ENCODE peak calls at places on chromosomes 6 and 20, in five cellular contexts. One of them, this sample, is unnamed.

GRCh38 chr6:99993533-99994251 is at the start of gene MCHR2:
- DNase-seq in tibial nerve: no peak
- DNase-seq in thoracic aorta: no peak
- DNase-seq in breast epithelium: no peak
- DNase-seq in prostate gland: no peak
- DNase-seq in this sample: peak; percentile 74

GRCh38 chr6:54085526-54085925 is 25.7 kb upstream of the MLIP start:
- DNase-seq in breast epithelium: no peak
- DNase-seq in prostate gland: no peak
- DNase-seq in thoracic aorta: no peak
- DNase-seq in tibial nerve: no peak
- DNase-seq in this sample: no peak

GRCh38 chr6:56628105-56628504 is 14.6 kb downstream of the DST start:
- DNase-seq in prostate gland: no peak
- DNase-seq in thoracic aorta: no peak
- DNase-seq in breast epithelium: no peak
- DNase-seq in tibial nerve: no peak
- DNase-seq in this sample: no peak

GRCh38 chr20:9912858-9913434 is 74.1 kb upstream of the PAK5 start:
- DNase-seq in tibial nerve: peak; percentile 16
- DNase-seq in prostate gland: peak; percentile 35
- DNase-seq in breast epithelium: peak; percentile 25
- DNase-seq in thoracic aorta: no peak
- DNase-seq in this sample: no peak

GRCh38 chr20:45911486-45912343 is at the start of gene PLTP:
- DNase-seq in breast epithelium: peak; percentile 42
- DNase-seq in prostate gland: peak; percentile 29
- DNase-seq in tibial nerve: peak; percentile 58
- DNase-seq in thoracic aorta: no peak
- DNase-seq in this sample: peak; percentile 82

GRCh38 chr6:4128748-4129147 is 6.6 kb downstream of the ECI2 start:
- DNase-seq in prostate gland: no peak
- DNase-seq in tibial nerve: no peak
- DNase-seq in thoracic aorta: no peak
- DNase-seq in breast epithelium: no peak
- DNase-seq in this sample: no peak

GRCh38 chr6:100163035-100163434 is 169.0 kb upstream of the MCHR2 start:
- DNase-seq in breast epithelium: no peak
- DNase-seq in prostate gland: no peak
- DNase-seq in tibial nerve: no peak
- DNase-seq in thoracic aorta: no peak
- DNase-seq in this sample: no peak

GRCh38 chr6:17490724-17491123 is 97.3 kb downstream of the CAP2 start:
- DNase-seq in tibial nerve: no peak
- DNase-seq in prostate gland: no peak
- DNase-seq in thoracic aorta: no peak
- DNase-seq in breast epithelium: no peak
- DNase-seq in this sample: no peak

GRCh38 chr6:90362273-90362672 is 65.6 kb upstream of the BACH2 start:
- DNase-seq in breast epithelium: no peak
- DNase-seq in tibial nerve: no peak
- DNase-seq in prostate gland: no peak
- DNase-seq in thoracic aorta: no peak
- DNase-seq in this sample: no peak

GRCh38 chr20:23021941-23022340 is 13.2 kb upstream of the SSTR4 start:
- DNase-seq in tibial nerve: no peak
- DNase-seq in breast epithelium: no peak
- DNase-seq in prostate gland: no peak
- DNase-seq in thoracic aorta: no peak
- DNase-seq in this sample: no peak

GRCh38 chr6:99393366-99393697 is 663 bp downstream of the COQ3 start:
- DNase-seq in breast epithelium: no peak
- DNase-seq in tibial nerve: no peak
- DNase-seq in thoracic aorta: no peak
- DNase-seq in prostate gland: no peak
- DNase-seq in this sample: no peak

GRCh38 chr6:108565893-108566292 is 5.2 kb downstream of the FOXO3 start:
- DNase-seq in tibial nerve: no peak
- DNase-seq in thoracic aorta: no peak
- DNase-seq in prostate gland: no peak
- DNase-seq in breast epithelium: peak; percentile 61
- DNase-seq in this sample: no peak
- H3K4me1 ChIP-seq in tibial nerve: peaks cover 77% of the 10 kb centered on the region
- H3K4me1 ChIP-seq in thoracic aorta: peaks cover 33% of the 10 kb centered on the region
- H3K4me1 ChIP-seq in prostate gland: no peaks in the 10 kb centered on the region
- H3K4me1 ChIP-seq in breast epithelium: peaks cover 29% of the 10 kb centered on the region
- H3K4me1 ChIP-seq in this sample: peaks cover 32% of the 10 kb centered on the region

DNA sequence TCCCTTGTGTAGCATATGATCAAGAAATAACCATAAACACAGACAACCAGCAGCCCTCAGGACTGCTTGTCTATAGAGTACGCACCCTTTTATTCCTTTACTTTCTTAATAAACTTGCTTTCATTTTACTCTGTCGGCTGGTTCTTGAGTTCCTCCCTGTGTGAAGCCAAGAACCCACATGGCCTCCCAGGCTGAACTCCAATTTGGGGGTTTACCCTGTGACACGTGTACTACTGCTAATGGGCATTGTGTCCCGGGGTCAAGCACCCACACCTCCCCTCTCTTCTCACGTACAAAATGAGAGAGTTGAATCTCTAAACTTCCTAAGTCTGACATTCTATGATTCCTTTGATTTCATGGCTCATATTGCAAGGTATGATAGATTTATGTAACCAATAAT is 9.9 kb downstream of the LAMA4 start:
- DNase-seq in prostate gland: no peak
- DNase-seq in breast epithelium: no peak
- DNase-seq in thoracic aorta: no peak
- DNase-seq in tibial nerve: no peak
- DNase-seq in this sample: no peak
- H3K4me1 ChIP-seq in prostate gland: no peaks in the 10 kb centered on the region
- H3K4me1 ChIP-seq in breast epithelium: no peaks in the 10 kb centered on the region
- H3K4me1 ChIP-seq in thoracic aorta: peaks cover 17% of the 10 kb centered on the region
- H3K4me1 ChIP-seq in tibial nerve: peaks cover 93% of the 10 kb centered on the region
- H3K4me1 ChIP-seq in this sample: no peaks in the 10 kb centered on the region

GRCh38 chr20:1666802-1667201 is 9.2 kb upstream of the SIRPG start:
- DNase-seq in prostate gland: no peak
- DNase-seq in thoracic aorta: no peak
- DNase-seq in tibial nerve: no peak
- DNase-seq in breast epithelium: no peak
- DNase-seq in this sample: no peak

GRCh38 chr20:1667510-1668085 is 10.0 kb upstream of the SIRPG start:
- DNase-seq in tibial nerve: no peak
- DNase-seq in thoracic aorta: no peak
- DNase-seq in breast epithelium: no peak
- DNase-seq in prostate gland: no peak
- DNase-seq in this sample: no peak

GRCh38 chr20:1672728-1673127 is 15.1 kb upstream of the SIRPG start:
- DNase-seq in tibial nerve: no peak
- DNase-seq in thoracic aorta: no peak
- DNase-seq in prostate gland: no peak
- DNase-seq in breast epithelium: no peak
- DNase-seq in this sample: no peak

GRCh38 chr20:1671891-1672669 is 14.5 kb upstream of the SIRPG start:
- DNase-seq in tibial nerve: no peak
- DNase-seq in breast epithelium: no peak
- DNase-seq in thoracic aorta: no peak
- DNase-seq in prostate gland: no peak
- DNase-seq in this sample: no peak

DNA sequence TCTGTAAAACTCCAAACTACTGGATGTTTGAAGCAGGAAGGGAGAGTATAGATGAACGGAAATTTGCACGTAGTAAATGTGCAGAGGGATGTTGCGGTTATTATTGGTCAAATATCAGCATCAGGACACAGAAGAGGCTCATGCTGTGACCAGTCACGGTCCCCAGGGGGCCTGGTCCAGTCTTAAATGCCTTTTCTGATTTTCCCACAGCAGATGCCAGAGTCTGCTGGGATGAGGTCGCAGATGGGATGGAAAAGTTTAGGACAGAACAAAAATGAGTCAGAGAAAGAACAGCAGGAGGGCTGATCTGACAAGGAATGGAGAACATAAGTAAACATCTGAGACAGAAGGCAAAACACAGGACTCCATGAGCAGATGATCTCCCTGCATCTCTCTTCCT is 11.7 kb upstream of the SIRPG start:
- DNase-seq in tibial nerve: no peak
- DNase-seq in prostate gland: no peak
- DNase-seq in breast epithelium: no peak
- DNase-seq in thoracic aorta: no peak
- DNase-seq in this sample: no peak
- H3K4me1 ChIP-seq in tibial nerve: no peaks in the 10 kb centered on the region
- H3K4me1 ChIP-seq in prostate gland: no peaks in the 10 kb centered on the region
- H3K4me1 ChIP-seq in breast epithelium: no peaks in the 10 kb centered on the region
- H3K4me1 ChIP-seq in thoracic aorta: no peaks in the 10 kb centered on the region
- H3K4me1 ChIP-seq in this sample: peaks cover 9% of the 10 kb centered on the region

DNA sequence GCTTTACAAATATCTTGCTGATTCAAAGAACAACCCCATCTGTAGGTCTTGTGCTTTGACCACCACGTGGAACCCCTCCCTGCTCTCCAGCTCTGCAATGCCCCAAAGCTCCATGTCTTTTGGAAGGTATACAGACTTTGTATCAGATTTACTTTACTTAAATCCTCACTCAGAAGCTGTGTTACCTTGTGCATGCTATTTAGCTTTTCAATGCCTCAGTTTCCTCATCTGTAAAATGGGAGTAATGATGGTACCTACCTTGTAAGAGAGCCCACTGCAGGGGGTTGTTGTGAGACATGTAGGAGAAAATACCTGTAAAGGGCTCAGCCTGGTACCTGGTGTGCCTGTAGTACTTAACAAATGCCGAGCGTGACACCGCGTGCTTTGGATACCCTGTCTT is 200.2 kb upstream of the CHD6 start:
- DNase-seq in tibial nerve: no peak
- DNase-seq in breast epithelium: no peak
- DNase-seq in thoracic aorta: no peak
- DNase-seq in prostate gland: no peak
- DNase-seq in this sample: no peak
- H3K4me1 ChIP-seq in tibial nerve: no peaks in the 10 kb centered on the region
- H3K4me1 ChIP-seq in breast epithelium: no peaks in the 10 kb centered on the region
- H3K4me1 ChIP-seq in thoracic aorta: no peaks in the 10 kb centered on the region
- H3K4me1 ChIP-seq in prostate gland: no peaks in the 10 kb centered on the region
- H3K4me1 ChIP-seq in this sample: no peaks in the 10 kb centered on the region

GRCh38 chr20:58393299-58393698 is 4.3 kb downstream of the VAPB start:
- DNase-seq in prostate gland: no peak
- DNase-seq in tibial nerve: no peak
- DNase-seq in breast epithelium: no peak
- DNase-seq in thoracic aorta: no peak
- DNase-seq in this sample: no peak

GRCh38 chr20:58389968-58390658 is 1.1 kb downstream of the VAPB start:
- DNase-seq in breast epithelium: no peak
- DNase-seq in thoracic aorta: no peak
- DNase-seq in prostate gland: no peak
- DNase-seq in tibial nerve: no peak
- DNase-seq in this sample: no peak

GRCh38 chr20:58390659-58391035 is 1.6 kb downstream of the VAPB start:
- DNase-seq in prostate gland: no peak
- DNase-seq in breast epithelium: no peak
- DNase-seq in thoracic aorta: no peak
- DNase-seq in tibial nerve: no peak
- DNase-seq in this sample: no peak

GRCh38 chr20:58389324-58389967 is 417 bp downstream of the VAPB start:
- DNase-seq in breast epithelium: no peak
- DNase-seq in tibial nerve: no peak
- DNase-seq in prostate gland: no peak
- DNase-seq in thoracic aorta: no peak
- DNase-seq in this sample: peak; percentile 39

DNA sequence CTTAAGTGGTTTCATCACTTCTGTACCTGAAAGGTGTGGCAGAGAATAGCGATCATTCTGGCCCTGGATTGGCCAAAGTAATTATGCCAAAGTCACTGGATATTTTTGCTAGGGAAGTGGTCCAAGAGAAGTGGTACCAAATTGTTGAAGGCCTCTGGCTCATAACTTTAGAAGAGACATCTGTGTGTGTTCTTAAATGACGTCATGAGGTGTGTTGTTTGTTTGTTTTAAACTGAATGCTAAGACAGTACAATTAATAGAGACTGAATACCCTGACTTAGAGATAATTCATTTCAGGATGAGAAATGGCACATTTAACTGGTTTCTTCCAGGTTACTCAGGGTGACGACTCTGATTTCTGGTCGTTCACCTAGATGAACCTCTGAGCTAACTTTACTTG is 3.3 kb downstream of the VAPB start:
- DNase-seq in prostate gland: no peak
- DNase-seq in breast epithelium: no peak
- DNase-seq in thoracic aorta: no peak
- DNase-seq in tibial nerve: no peak
- DNase-seq in this sample: no peak
- H3K4me1 ChIP-seq in prostate gland: peaks cover 9% of the 10 kb centered on the region
- H3K4me1 ChIP-seq in breast epithelium: peaks cover 10% of the 10 kb centered on the region
- H3K4me1 ChIP-seq in thoracic aorta: peaks cover 15% of the 10 kb centered on the region
- H3K4me1 ChIP-seq in tibial nerve: peaks cover 59% of the 10 kb centered on the region
- H3K4me1 ChIP-seq in this sample: peaks cover 17% of the 10 kb centered on the region

GRCh38 chr20:17658648-17658993 is 23.4 kb downstream of the RRBP1 start:
- DNase-seq in tibial nerve: no peak
- DNase-seq in thoracic aorta: no peak
- DNase-seq in breast epithelium: no peak
- DNase-seq in prostate gland: no peak
- DNase-seq in this sample: no peak

GRCh38 chr20:17661121-17661744 is 20.8 kb downstream of the RRBP1 start:
- DNase-seq in tibial nerve: peak; percentile 8
- DNase-seq in breast epithelium: no peak
- DNase-seq in prostate gland: no peak
- DNase-seq in thoracic aorta: no peak
- DNase-seq in this sample: no peak

GRCh38 chr20:17660667-17661066 is 21.4 kb downstream of the RRBP1 start:
- DNase-seq in breast epithelium: no peak
- DNase-seq in prostate gland: no peak
- DNase-seq in thoracic aorta: no peak
- DNase-seq in tibial nerve: peak; percentile 9
- DNase-seq in this sample: no peak

GRCh38 chr20:17657898-17658647 is 24.0 kb downstream of the RRBP1 start:
- DNase-seq in breast epithelium: no peak
- DNase-seq in prostate gland: no peak
- DNase-seq in tibial nerve: no peak
- DNase-seq in thoracic aorta: no peak
- DNase-seq in this sample: no peak

GRCh38 chr20:17659801-17660200 is 22.2 kb downstream of the RRBP1 start:
- DNase-seq in tibial nerve: no peak
- DNase-seq in prostate gland: no peak
- DNase-seq in thoracic aorta: no peak
- DNase-seq in breast epithelium: no peak
- DNase-seq in this sample: no peak
- H3K4me1 ChIP-seq in tibial nerve: peaks cover 68% of the 10 kb centered on the region
- H3K4me1 ChIP-seq in prostate gland: no peaks in the 10 kb centered on the region
- H3K4me1 ChIP-seq in thoracic aorta: peaks cover 12% of the 10 kb centered on the region
- H3K4me1 ChIP-seq in breast epithelium: no peaks in the 10 kb centered on the region
- H3K4me1 ChIP-seq in this sample: peaks cover 25% of the 10 kb centered on the region

DNA sequence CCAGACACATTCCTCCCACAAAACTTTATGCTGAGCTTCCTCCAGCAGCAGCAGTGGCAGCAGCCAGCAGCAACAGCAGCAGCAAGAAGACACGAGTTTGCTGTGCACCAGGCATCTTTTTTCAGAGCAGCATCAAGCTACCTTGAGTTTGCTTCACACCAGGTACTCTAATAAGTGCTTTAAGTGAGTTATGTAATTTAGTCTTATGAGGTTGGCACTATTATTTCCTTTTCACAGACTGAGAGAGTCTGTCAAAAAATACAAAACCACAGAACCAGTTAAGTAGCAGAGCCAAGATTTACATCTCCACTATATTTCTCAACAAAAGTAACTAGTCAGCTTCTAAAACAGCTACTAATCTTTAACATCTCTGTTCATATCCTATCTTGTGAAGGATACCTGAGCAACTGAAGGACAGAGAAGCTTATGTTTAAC is 23.7 kb downstream of the RANBP9 start:
- DNase-seq in prostate gland: no peak
- DNase-seq in breast epithelium: no peak
- DNase-seq in thoracic aorta: no peak
- DNase-seq in tibial nerve: no peak
- DNase-seq in this sample: peak; percentile 25
- H3K4me1 ChIP-seq in prostate gland: no peaks in the 10 kb centered on the region
- H3K4me1 ChIP-seq in breast epithelium: peaks cover 11% of the 10 kb centered on the region
- H3K4me1 ChIP-seq in thoracic aorta: peaks cover 28% of the 10 kb centered on the region
- H3K4me1 ChIP-seq in tibial nerve: peaks cover 29% of the 10 kb centered on the region
- H3K4me1 ChIP-seq in this sample: peaks cover 6% of the 10 kb centered on the region